ENCODE peak calls at places on chromosomes 4 and X, in four cellular contexts. One of them, this sample, is unnamed.

GRCh38 chr4:149409186-149410056 is 406.2 kb downstream of the IQCM start:
- DNase-seq in K562: no peak
- DNase-seq in HCT116: peak; percentile 57
- DNase-seq in GM12878: no peak
- DNase-seq in this sample: no peak

GRCh38 chr4:8459867-8460453 is 19.4 kb downstream of the TRMT44 start:
- DNase-seq in HCT116: no peak
- DNase-seq in K562: peak; percentile 37
- DNase-seq in GM12878: no peak
- DNase-seq in this sample: no peak

GRCh38 chrX:10685923-10686595 is 65.7 kb upstream of the MID1 start:
- DNase-seq in K562: no peak
- DNase-seq in GM12878: no peak
- DNase-seq in HCT116: no peak
- DNase-seq in this sample: no peak

GRCh38 chr4:90007494-90008167 is 113.0 kb downstream of the MMRN1 start:
- DNase-seq in HCT116: no peak
- DNase-seq in GM12878: no peak
- DNase-seq in K562: no peak
- DNase-seq in this sample: no peak

GRCh38 chr4:76723373-76723772 is 174.6 kb downstream of the SOWAHB start:
- DNase-seq in GM12878: no peak
- DNase-seq in HCT116: no peak
- DNase-seq in K562: no peak
- DNase-seq in this sample: no peak

GRCh38 chr4:101711590-101712255 is 78.8 kb upstream of the BANK1 start:
- DNase-seq in HCT116: no peak
- DNase-seq in GM12878: no peak
- DNase-seq in K562: no peak
- DNase-seq in this sample: no peak

GRCh38 chr4:156805696-156806095 is 165.9 kb downstream of the PDGFC start:
- DNase-seq in GM12878: no peak
- DNase-seq in K562: no peak
- DNase-seq in HCT116: no peak
- DNase-seq in this sample: no peak

GRCh38 chr4:110904435-110905050 is 281.7 kb upstream of the PITX2 start:
- DNase-seq in HCT116: peak; percentile 0
- DNase-seq in GM12878: no peak
- DNase-seq in K562: no peak
- DNase-seq in this sample: no peak

GRCh38 chr4:37693450-37694190 is 7.4 kb upstream of the RELL1 start:
- DNase-seq in GM12878: no peak
- DNase-seq in K562: no peak
- DNase-seq in HCT116: no peak
- DNase-seq in this sample: no peak

GRCh38 chr4:71944956-71945355 is 86.8 kb upstream of the NPFFR2 start:
- DNase-seq in K562: no peak
- DNase-seq in HCT116: no peak
- DNase-seq in GM12878: no peak
- DNase-seq in this sample: no peak

GRCh38 chrX:63713510-63713909 is 71.5 kb downstream of the ARHGEF9 start:
- DNase-seq in HCT116: no peak
- DNase-seq in GM12878: no peak
- DNase-seq in K562: no peak
- DNase-seq in this sample: no peak

GRCh38 chr4:154076921-154077320 is 288.0 kb upstream of the SFRP2 start:
- DNase-seq in K562: no peak
- DNase-seq in GM12878: no peak
- DNase-seq in HCT116: no peak
- DNase-seq in this sample: no peak

GRCh38 chr4:175614880-175615279 is 197.2 kb downstream of the GPM6A start:
- DNase-seq in HCT116: no peak
- DNase-seq in GM12878: no peak
- DNase-seq in K562: no peak
- DNase-seq in this sample: no peak

GRCh38 chr4:28388471-28388870 is 1527.8 kb downstream of the STIM2 start:
- DNase-seq in K562: no peak
- DNase-seq in HCT116: no peak
- DNase-seq in GM12878: no peak
- DNase-seq in this sample: no peak

GRCh38 chr4:105765690-105766407 is 57.3 kb downstream of the GSTCD start:
- DNase-seq in K562: peak; percentile 13
- DNase-seq in GM12878: no peak
- DNase-seq in HCT116: peak; percentile 63
- DNase-seq in this sample: peak; percentile 8

GRCh38 chr4:53476232-53477037 is 99.0 kb downstream of the FIP1L1 start:
- DNase-seq in GM12878: no peak
- DNase-seq in K562: no peak
- DNase-seq in HCT116: no peak
- DNase-seq in this sample: no peak

GRCh38 chrX:136259543-136259942 is 8.3 kb upstream of the MAP7D3 start:
- DNase-seq in GM12878: no peak
- DNase-seq in K562: no peak
- DNase-seq in HCT116: no peak
- DNase-seq in this sample: no peak

GRCh38 chr4:186200436-186201409 is 9.4 kb downstream of the CYP4V2 start:
- DNase-seq in K562: no peak
- DNase-seq in GM12878: no peak
- DNase-seq in HCT116: no peak
- DNase-seq in this sample: no peak

GRCh38 chrX:39652336-39652735 is 445.4 kb downstream of the BCOR start:
- DNase-seq in HCT116: peak; percentile 6
- DNase-seq in GM12878: no peak
- DNase-seq in K562: peak; percentile 32
- DNase-seq in this sample: no peak

GRCh38 chrX:135698924-135699323 is 14.5 kb upstream of the CT45A1 start:
- DNase-seq in K562: no peak
- DNase-seq in HCT116: no peak
- DNase-seq in GM12878: no peak
- DNase-seq in this sample: no peak

GRCh38 chr4:153143527-153144348 is 60.5 kb upstream of the TRIM2 start:
- DNase-seq in K562: peak; percentile 29
- DNase-seq in GM12878: no peak
- DNase-seq in HCT116: peak; percentile 51
- DNase-seq in this sample: no peak

GRCh38 chrX:153446636-153446936 is 730 bp upstream of the TREX2 start:
- DNase-seq in GM12878: no peak
- DNase-seq in K562: no peak
- DNase-seq in HCT116: no peak
- DNase-seq in this sample: no peak

GRCh38 chr4:169407217-169407845 is 136.6 kb upstream of the SH3RF1 start:
- DNase-seq in HCT116: no peak
- DNase-seq in K562: no peak
- DNase-seq in GM12878: no peak
- DNase-seq in this sample: no peak

GRCh38 chr4:182916483-182917181 is 554 bp downstream of the DCTD start:
- DNase-seq in GM12878: no peak
- DNase-seq in HCT116: no peak
- DNase-seq in K562: no peak
- DNase-seq in this sample: no peak

GRCh38 chr4:184812181-184812542 is 13.6 kb downstream of the ACSL1 start:
- DNase-seq in K562: no peak
- DNase-seq in GM12878: no peak
- DNase-seq in HCT116: no peak
- DNase-seq in this sample: no peak

GRCh38 chr4:167775374-167775773 is 317.0 kb upstream of the ANXA10 start:
- DNase-seq in HCT116: no peak
- DNase-seq in GM12878: no peak
- DNase-seq in K562: no peak
- DNase-seq in this sample: no peak

GRCh38 chrX:48468693-48469691 is 1.1 kb downstream of the SLC38A5 start:
- DNase-seq in GM12878: no peak
- DNase-seq in K562: peak; percentile 44
- DNase-seq in HCT116: no peak
- DNase-seq in this sample: no peak

GRCh38 chr4:141713771-141714445 is 77.5 kb downstream of the IL15 start:
- DNase-seq in K562: no peak
- DNase-seq in HCT116: peak; percentile 55
- DNase-seq in GM12878: no peak
- DNase-seq in this sample: no peak

DNA sequence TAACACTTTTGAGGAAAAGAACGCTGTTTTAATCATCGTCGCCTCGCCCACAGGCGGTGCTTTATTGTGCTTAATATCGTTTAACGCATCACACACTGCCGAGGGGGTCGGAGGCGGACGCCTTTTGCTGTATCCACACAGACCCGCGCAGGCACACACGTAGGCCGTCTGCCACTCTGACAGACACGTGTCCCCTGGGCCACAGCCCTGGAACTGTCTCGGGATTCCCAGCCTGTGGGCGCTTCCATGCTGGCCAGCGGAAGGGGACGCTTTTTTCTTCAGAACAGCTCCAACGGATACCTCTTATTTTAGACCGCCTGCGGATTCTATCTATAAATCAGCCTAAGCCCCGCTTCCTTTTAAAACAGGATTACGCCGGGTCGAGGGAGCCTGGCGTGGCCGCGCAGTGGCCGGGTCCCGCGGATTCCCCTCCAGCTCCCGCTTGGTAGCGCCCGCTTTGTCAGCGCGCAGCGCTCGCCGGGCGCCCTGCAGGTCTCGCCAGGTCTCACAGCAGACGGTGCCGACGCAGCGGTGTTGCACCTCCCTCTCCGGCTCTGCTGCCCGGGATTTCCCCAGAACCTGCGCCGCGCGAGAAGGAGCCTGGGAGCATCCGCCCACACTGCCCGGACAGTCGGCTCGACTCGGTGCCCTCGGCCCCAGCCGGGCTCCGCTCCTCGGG is at the start of gene NOCT:
- DNase-seq in HCT116: peak; percentile 82
- DNase-seq in GM12878: peak; percentile 68
- DNase-seq in K562: peak; percentile 86
- DNase-seq in this sample: peak; percentile 80
- TF ChIP-seq REST in HCT116: no peak
- TF ChIP-seq REST in GM12878: peak; percentile 43
- TF ChIP-seq REST in K562: peak; percentile 18
- TF ChIP-seq REST in this sample: peak; percentile 82

GRCh38 chr4:138461065-138461464 is 218.9 kb upstream of the SLC7A11 start:
- DNase-seq in K562: no peak
- DNase-seq in GM12878: no peak
- DNase-seq in HCT116: no peak
- DNase-seq in this sample: no peak
- TF ChIP-seq ZNF274 in K562: no peak
- TF ChIP-seq ZNF274 in GM12878: no peak
- TF ChIP-seq ZNF274 in HCT116: no peak
- TF ChIP-seq ZNF274 in this sample: no peak

GRCh38 chr4:68951806-68952585 is 392 bp upstream of the UGT2A3 start:
- DNase-seq in HCT116: no peak
- DNase-seq in K562: no peak
- DNase-seq in GM12878: no peak
- DNase-seq in this sample: peak; percentile 39
- TF ChIP-seq REST in HCT116: no peak
- TF ChIP-seq REST in K562: no peak
- TF ChIP-seq REST in GM12878: no peak
- TF ChIP-seq REST in this sample: no peak

GRCh38 chrX:25202827-25203226 is 187.1 kb upstream of the ARX start:
- DNase-seq in HCT116: no peak
- DNase-seq in K562: no peak
- DNase-seq in GM12878: no peak
- DNase-seq in this sample: no peak
- TF ChIP-seq ZNF274 in HCT116: no peak
- TF ChIP-seq ZNF274 in K562: no peak
- TF ChIP-seq ZNF274 in GM12878: no peak
- TF ChIP-seq ZNF274 in this sample: no peak

DNA sequence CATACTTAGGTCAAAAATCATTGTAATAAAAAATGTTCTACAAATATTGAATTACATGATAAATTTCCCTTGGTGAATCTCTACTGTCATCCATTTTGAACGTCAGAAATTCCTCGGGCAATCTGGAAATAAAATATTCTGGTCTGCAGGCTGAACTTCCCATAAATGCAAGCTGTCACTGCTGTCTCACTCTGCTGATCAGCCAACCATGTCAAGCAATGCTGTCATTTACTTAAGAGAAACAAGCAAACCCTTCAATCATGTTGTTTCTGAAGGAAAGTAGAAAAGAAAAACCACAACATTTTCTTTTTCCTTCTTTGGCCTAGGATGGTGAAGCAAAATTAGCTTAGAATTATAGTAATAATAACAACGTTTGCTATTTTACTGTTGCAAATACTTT is 514.1 kb upstream of the GALNT7 start:
- DNase-seq in HCT116: no peak
- DNase-seq in GM12878: no peak
- DNase-seq in K562: no peak
- DNase-seq in this sample: no peak
- TF ChIP-seq REST in HCT116: no peak
- TF ChIP-seq REST in GM12878: no peak
- TF ChIP-seq REST in K562: no peak
- TF ChIP-seq REST in this sample: no peak

GRCh38 chrX:134419784-134420183 is 40.2 kb upstream of the HPRT1 start:
- DNase-seq in HCT116: no peak
- DNase-seq in K562: no peak
- DNase-seq in GM12878: no peak
- DNase-seq in this sample: no peak

GRCh38 chrX:134418317-134419113 is 41.5 kb upstream of the HPRT1 start:
- DNase-seq in GM12878: no peak
- DNase-seq in K562: no peak
- DNase-seq in HCT116: no peak
- DNase-seq in this sample: peak; percentile 3

DNA sequence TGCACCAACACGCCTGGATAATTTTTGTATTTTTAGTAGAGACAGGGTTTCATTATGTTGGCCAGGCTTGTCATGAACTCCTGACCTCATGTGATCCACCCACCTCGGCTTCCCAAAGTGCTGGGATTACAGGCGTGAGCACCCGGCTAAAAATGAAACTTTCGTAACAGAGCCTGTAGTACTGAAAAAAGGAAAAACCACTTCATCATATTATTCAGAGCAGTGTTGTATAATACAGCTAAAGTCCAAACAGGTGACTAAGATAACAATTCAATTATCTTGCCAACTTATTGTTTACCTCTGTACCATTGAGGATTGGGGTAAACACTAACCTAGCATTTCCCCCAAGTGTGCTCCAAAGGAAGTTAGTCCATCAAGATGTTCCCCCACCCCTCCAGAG is 43.9 kb upstream of the HPRT1 start:
- DNase-seq in GM12878: no peak
- DNase-seq in HCT116: no peak
- DNase-seq in K562: no peak
- DNase-seq in this sample: no peak
- TF ChIP-seq ZNF274 in GM12878: no peak
- TF ChIP-seq ZNF274 in HCT116: no peak
- TF ChIP-seq ZNF274 in K562: no peak
- TF ChIP-seq ZNF274 in this sample: no peak

GRCh38 chr4:6893449-6894085 is 16.1 kb upstream of the TBC1D14 start:
- DNase-seq in HCT116: no peak
- DNase-seq in K562: no peak
- DNase-seq in GM12878: no peak
- DNase-seq in this sample: peak; percentile 99
- TF ChIP-seq REST in HCT116: no peak
- TF ChIP-seq REST in K562: no peak
- TF ChIP-seq REST in GM12878: no peak
- TF ChIP-seq REST in this sample: no peak

GRCh38 chr4:47469951-47470350 is 6.4 kb upstream of the COMMD8 start:
- DNase-seq in K562: no peak
- DNase-seq in GM12878: no peak
- DNase-seq in HCT116: no peak
- DNase-seq in this sample: no peak
- TF ChIP-seq ZNF274 in K562: no peak
- TF ChIP-seq ZNF274 in GM12878: no peak
- TF ChIP-seq ZNF274 in HCT116: no peak
- TF ChIP-seq ZNF274 in this sample: no peak

This sample was measured in HepG2.